ENCODE peak calls at places on chromosomes 3 and 15, in six cellular contexts. M is Peyer's patch, L is stomach, X is testis, E is sigmoid colon, C is transverse colon. O is an unnamed sample. For H3K4me1, the result is how much of the 10 kb centered on the place peaks cover.

GRCh38 chr3:46396129-46396528 is 10.7 kb downstream of the CCR5AS start:
- DNase-seq in M (no peak), L (no peak), X (no peak), E (no peak), C (no peak), O (no peak)

GRCh38 chr3:122246214-122246613 is 62.7 kb downstream of the CASR start:
- DNase-seq in M (no peak), L (no peak), X (no peak), E (no peak), C (no peak), O (no peak)

GRCh38 chr3:178856804-178857203 is 214.8 kb downstream of the ZMAT3 start:
- DNase-seq in M (no peak), L (no peak), X (no peak), E (no peak), C (no peak), O (no peak)

GRCh38 chr15:58921267-58921666 is 12.2 kb downstream of the SLTM start:
- DNase-seq in M (no peak), L (no peak), X (no peak), E (no peak), C (no peak), O (no peak)

GRCh38 chr3:114572364-114573062 is 278.7 kb downstream of the TIGIT start:
- DNase-seq in M (no peak), L (no peak), X (no peak), E (no peak), C (no peak), O (no peak)

GRCh38 chr3:151875759-151876158 is 2.3 kb downstream of the SUCNR1 start:
- DNase-seq in M (no peak), L (no peak), X (no peak), E (no peak), C (no peak), O (no peak)

GRCh38 chr3:184874709-184875644 is 63.0 kb downstream of the VPS8 start:
- DNase-seq in M (no peak), L (no peak), X (no peak), E (no peak), C (peak), O (no peak)

GRCh38 chr3:72567474-72567873 is 280.8 kb downstream of the SHQ1 start:
- DNase-seq in M (no peak), L (no peak), X (no peak), E (no peak), C (no peak), O (no peak)

GRCh38 chr3:151775314-151776258 is 38.3 kb upstream of the AADAC start:
- DNase-seq in M (no peak), L (no peak), X (no peak), E (no peak), C (no peak), O (no peak)

GRCh38 chr3:28080716-28081115 is 160.7 kb upstream of the CMC1 start:
- DNase-seq in M (no peak), L (no peak), X (no peak), E (no peak), C (no peak), O (no peak)

GRCh38 chr3:185282696-185283373 is 29.0 kb upstream of the EHHADH start:
- DNase-seq in M (peak), L (peak), X (peak), E (peak), C (peak), O (peak)

GRCh38 chr3:155555479-155556065 is 189.3 kb downstream of the PLCH1 start:
- DNase-seq in M (no peak), L (no peak), X (no peak), E (no peak), C (no peak), O (no peak)

GRCh38 chr3:134482622-134483021 is 3.2 kb downstream of the ANAPC13 start:
- DNase-seq in M (no peak), L (no peak), X (no peak), E (no peak), C (no peak), O (no peak)

GRCh38 chr15:59952960-59953359 is 51.2 kb upstream of the FOXB1 start:
- DNase-seq in M (no peak), L (no peak), X (no peak), E (no peak), C (no peak), O (no peak)

GRCh38 chr3:49666592-49666991 is 7.6 kb upstream of the APEH start:
- DNase-seq in M (no peak), L (no peak), X (no peak), E (no peak), C (no peak), O (no peak)

GRCh38 chr3:18558526-18558925 is 133.4 kb upstream of the SATB1 start:
- DNase-seq in M (no peak), L (no peak), X (no peak), E (no peak), C (no peak), O (no peak)

GRCh38 chr3:79019137-79019923 is 748.5 kb downstream of the ROBO1 start:
- DNase-seq in M (peak), L (peak), X (peak), E (peak), C (peak), O (peak)

GRCh38 chr3:65958216-65958615 is 80.5 kb downstream of the MAGI1 start:
- DNase-seq in M (no peak), L (no peak), X (no peak), E (no peak), C (no peak), O (no peak)
- H3K4me1 ChIP-seq in M (under half), L (under half), X (under half), E (under half), C (under half), O (half or more)

DNA sequence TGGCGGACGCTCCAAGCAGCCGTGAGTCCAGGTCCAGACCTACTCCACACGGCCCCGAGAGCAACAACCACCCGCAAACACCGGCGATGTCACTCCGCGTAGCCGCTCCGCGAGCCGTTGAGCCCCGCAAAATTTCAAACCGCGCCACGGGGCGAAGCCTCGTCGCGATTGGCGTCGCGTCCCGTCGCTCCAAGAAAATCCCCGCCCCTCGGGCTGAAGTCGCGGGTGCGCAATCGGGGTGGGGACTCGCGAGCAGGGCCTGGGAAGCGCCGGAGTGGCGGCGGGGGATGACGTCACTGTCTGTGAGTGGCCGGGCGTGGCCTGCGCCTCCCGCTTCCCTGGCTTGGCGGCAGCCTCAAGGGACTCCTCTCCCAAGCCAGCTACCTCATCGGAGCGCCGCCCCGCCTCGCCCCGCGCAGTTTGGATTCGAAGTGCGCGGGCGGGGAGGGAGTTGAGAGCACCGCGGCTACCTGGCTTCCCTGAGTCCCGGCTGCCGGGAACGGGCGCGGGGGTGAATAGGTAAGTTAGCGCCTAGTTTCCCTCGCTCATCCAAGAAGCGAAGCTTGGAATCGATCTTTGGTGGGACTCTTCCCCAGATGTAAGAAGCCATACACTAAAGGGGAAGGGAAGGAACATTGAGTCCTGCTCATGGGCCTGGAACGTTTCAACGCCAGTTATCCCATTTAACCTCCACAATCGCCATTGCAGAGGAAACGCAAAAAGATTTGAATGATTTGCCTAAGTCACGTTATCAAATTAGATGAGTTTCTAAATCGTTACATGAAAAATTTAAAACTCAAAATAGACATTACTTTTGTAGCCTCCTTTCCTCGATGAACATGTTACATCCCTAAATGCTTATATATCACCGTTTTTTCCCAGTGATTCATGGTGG is at the start of gene PRC1:
- DNase-seq in M (peak), L (peak), X (peak), E (peak), C (peak), O (peak)
- TF ChIP-seq POLR2A in M (peak), L (no peak), X (peak), E (no peak), C (peak), O (peak)

GRCh38 chr3:194104041-194104751 is 31.8 kb upstream of the HES1 start:
- DNase-seq in M (peak), L (no peak), X (no peak), E (no peak), C (no peak), O (no peak)

GRCh38 chr3:194102436-194102835 is 33.5 kb upstream of the HES1 start:
- DNase-seq in M (no peak), L (no peak), X (no peak), E (no peak), C (no peak), O (no peak)

GRCh38 chr3:194101592-194102432 is 34.1 kb upstream of the HES1 start:
- DNase-seq in M (no peak), L (peak), X (no peak), E (no peak), C (peak), O (no peak)

GRCh38 chr3:194105292-194105691 is 30.7 kb upstream of the HES1 start:
- DNase-seq in M (peak), L (no peak), X (no peak), E (no peak), C (no peak), O (no peak)

DNA sequence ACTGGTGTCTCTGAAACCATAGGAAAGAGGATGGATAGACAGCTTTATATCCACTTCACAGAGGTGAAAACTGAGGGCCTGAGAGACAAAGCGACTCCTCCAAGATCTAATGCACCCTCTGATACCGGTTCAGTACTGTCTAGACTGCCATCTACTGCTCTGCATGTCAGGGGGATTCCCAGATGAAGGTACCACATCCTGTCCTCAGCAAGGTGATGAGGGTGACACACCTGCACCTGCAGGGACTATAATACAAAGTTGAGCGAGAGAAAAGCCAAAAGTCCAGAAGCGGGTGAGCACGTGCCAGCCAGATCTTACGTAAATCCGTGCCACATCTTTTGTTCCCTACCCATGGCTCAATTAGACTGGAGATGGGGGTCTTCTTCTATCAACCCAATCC is 32.5 kb upstream of the HES1 start:
- DNase-seq in M (no peak), L (no peak), X (no peak), E (no peak), C (no peak), O (no peak)
- H3K4me3 ChIP-seq in M (no peak), L (no peak), X (no peak), E (no peak), C (no peak), O (no peak)

GRCh38 chr3:195446359-195446758 is 3.5 kb upstream of the ACAP2 start:
- DNase-seq in M (no peak), L (no peak), X (no peak), E (no peak), C (no peak), O (no peak)
- H3K4me1 ChIP-seq in M (under half), L (under half), X (under half), E (under half), C (under half), O (under half)